ENCODE peak calls at places on chromosomes 4 and X, in four cellular contexts. F, Y, Z and H are unnamed samples.

GRCh38 chr4:124940387-124940786 is 227.9 kb upstream of the ANKRD50 start:
- DNase-seq in Y (no peak), Z (peak; percentile 15), F (peak; percentile 86), H (no peak)

GRCh38 chrX:32530802-32531403 is 680.4 kb downstream of the DMD start:
- DNase-seq in Z (no peak), Y (no peak), F (no peak), H (no peak)

GRCh38 chr4:10704050-10704810 is 19.7 kb upstream of the CLNK start:
- DNase-seq in Z (no peak), F (no peak), Y (no peak), H (no peak)

GRCh38 chr4:150911326-150911725 is 103.8 kb downstream of the LRBA start:
- DNase-seq in Z (no peak), F (no peak), Y (no peak), H (no peak)

GRCh38 chrX:12921886-12922599 is 15.6 kb downstream of the TLR8 start:
- DNase-seq in Y (no peak), F (no peak), Z (no peak), H (no peak)

GRCh38 chr4:145680902-145681301 is 956 bp downstream of the C4orf51 start:
- DNase-seq in Z (no peak), Y (no peak), F (no peak), H (no peak)

GRCh38 chrX:152929898-152930297 is 32.0 kb downstream of the ZNF185 start:
- DNase-seq in F (no peak), Y (no peak), Z (no peak), H (no peak)

GRCh38 chr4:127967141-127967775 is 2.1 kb downstream of the ABHD18 start:
- DNase-seq in Z (no peak), Y (no peak), F (no peak), H (no peak)

GRCh38 chrX:123206222-123206621 is 22.1 kb downstream of the GRIA3 start:
- DNase-seq in Y (no peak), Z (no peak), F (no peak), H (no peak)

GRCh38 chrX:54435121-54435520 is 5.1 kb upstream of the TSR2 start:
- DNase-seq in Z (no peak), F (no peak), Y (no peak), H (no peak)

GRCh38 chrX:108224727-108225455 is 133.3 kb downstream of the ATG4A start:
- DNase-seq in Z (no peak), Y (no peak), F (no peak), H (no peak)

GRCh38 chr4:123809864-123810263 is 413.3 kb downstream of the SPRY1 start:
- DNase-seq in Z (no peak), Y (no peak), F (no peak), H (no peak)

GRCh38 chr4:114226178-114226577 is 246.7 kb upstream of the ARSJ start:
- DNase-seq in Y (no peak), F (no peak), Z (no peak), H (no peak)

GRCh38 chr4:4820264-4820663 is 39.2 kb upstream of the MSX1 start:
- DNase-seq in Z (no peak), Y (no peak), F (no peak), H (no peak)
- H3K27ac ChIP-seq in Z (no peak overlapping the region), Y (no peak overlapping the region), F (no peak overlapping the region), H (no peak overlapping the region)

GRCh38 chrX:71941771-71942170 is 31.1 kb downstream of the NHSL2 start:
- DNase-seq in F (no peak), Z (peak; percentile 44), Y (no peak), H (no peak)
- H3K4me3 ChIP-seq in F (no peak overlapping the region), Z (no peak overlapping the region), Y (no peak overlapping the region), H (no peak overlapping the region)

DNA sequence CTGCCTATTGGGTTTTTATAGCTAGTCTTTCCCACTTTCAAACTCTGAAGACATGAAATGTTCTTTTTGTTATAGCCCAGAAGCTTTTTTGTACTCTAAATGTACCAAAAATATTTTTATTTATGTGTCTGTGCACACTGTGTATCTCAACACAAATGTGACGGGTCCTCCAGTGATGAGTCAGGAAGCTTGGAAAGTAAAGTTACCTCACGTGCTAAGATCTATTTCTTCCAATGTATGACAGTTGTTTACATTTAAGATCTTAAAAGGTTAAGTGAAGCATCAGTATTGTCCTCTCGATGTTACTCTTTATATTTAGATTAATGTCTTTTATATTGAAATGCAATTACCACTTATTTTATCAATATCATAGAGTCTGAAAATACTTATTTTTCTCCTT is 29.1 kb upstream of the PRSS12 start:
- DNase-seq in F (no peak), Y (no peak), Z (no peak), H (no peak)
- TF ChIP-seq CTCF in F (no peak), Y (no peak), Z (no peak), H (no peak)

GRCh38 chr4:185695743-185696142 is 116.3 kb downstream of the SORBS2 start:
- DNase-seq in F (no peak), Z (no peak), Y (no peak), H (no peak)

GRCh38 chr4:185700635-185701034 is 111.4 kb downstream of the SORBS2 start:
- DNase-seq in Y (no peak), F (no peak), Z (no peak), H (no peak)

GRCh38 chr4:185702147-185702663 is 109.8 kb downstream of the SORBS2 start:
- DNase-seq in Z (no peak), F (no peak), Y (no peak), H (no peak)

GRCh38 chr4:185697488-185697887 is 114.5 kb downstream of the SORBS2 start:
- DNase-seq in Y (no peak), F (no peak), Z (no peak), H (no peak)

GRCh38 chr4:185700048-185700447 is 111.9 kb downstream of the SORBS2 start:
- DNase-seq in Z (no peak), F (no peak), Y (no peak), H (no peak)
- H3K27ac ChIP-seq in Z (no peak overlapping the region), F (no peak overlapping the region), Y (no peak overlapping the region), H (peak overlapping the region; percentile 20)